ENCODE peak calls at places on chromosomes 16 and 17, in ten cellular contexts. F is ovary, I is heart right ventricle, X is A549, T is omental fat pad, A is RWPE1, R is vagina, W is fibroblast of pulmonary artery, H is heart left ventricle, P is pancreas. D is an unnamed sample.
A peak's percentile ranks its signal among the peaks of the same experiment; 100 is the strongest.

GRCh38 chr17:77755410-77755963 is 203.0 kb upstream of the TNRC6C start:
- DNase-seq in W (no peak), T (no peak), I (no peak), H (no peak), P (peak; percentile 30), F (no peak), R (no peak), X (no peak), A (no peak), D (no peak)

GRCh38 chr16:81904320-81904719 is 107.0 kb downstream of the SDR42E1 start:
- DNase-seq in A (no peak), R (no peak), W (no peak), I (no peak), T (no peak), P (no peak), F (no peak), X (no peak), H (no peak), D (no peak)

GRCh38 chr17:35132099-35132498 is 10.0 kb downstream of the NLE1 start:
- DNase-seq in P (no peak), W (no peak), X (no peak), H (no peak), I (no peak), F (no peak), R (no peak), A (no peak), T (no peak), D (no peak)

GRCh38 chr17:8728251-8728925 is 16.2 kb downstream of the CCDC42 start:
- DNase-seq in H (no peak), I (no peak), P (no peak), T (no peak), X (no peak), F (no peak), A (no peak), R (no peak), W (no peak), D (no peak)

GRCh38 chr17:68450391-68450790 is 6.9 kb downstream of the WIPI1 start:
- DNase-seq in H (no peak), T (no peak), I (no peak), W (no peak), P (no peak), X (no peak), F (no peak), R (no peak), A (no peak), D (no peak)

GRCh38 chr17:16106161-16106891 is 106.7 kb downstream of the TTC19 start:
- DNase-seq in T (no peak), H (no peak), F (peak; percentile 28), W (peak; percentile 81), I (no peak), A (no peak), P (no peak), X (no peak), R (no peak), D (no peak)

GRCh38 chr17:60156746-60157145 is 7.0 kb downstream of the CA4 start:
- DNase-seq in P (no peak), X (no peak), W (no peak), T (no peak), H (no peak), A (no peak), R (no peak), I (no peak), F (no peak), D (no peak)

GRCh38 chr16:87271256-87271655 is 45.9 kb downstream of the C16orf95 start:
- DNase-seq in T (no peak), W (no peak), H (no peak), R (no peak), F (no peak), P (no peak), I (no peak), A (no peak), X (no peak), D (no peak)

GRCh38 chr17:43608313-43608712 is 53.4 kb downstream of the MEOX1 start:
- DNase-seq in I (no peak), W (peak; percentile 26), X (no peak), H (no peak), A (no peak), P (no peak), T (no peak), F (no peak), R (no peak), D (no peak)

GRCh38 chr16:48535831-48536599 is 74.0 kb downstream of the N4BP1 start:
- DNase-seq in P (no peak), H (peak; percentile 72), X (no peak), T (no peak), I (peak; percentile 75), W (peak; percentile 74), F (peak; percentile 66), R (peak; percentile 90), A (peak; percentile 26), D (peak; percentile 77)

GRCh38 chr16:23679274-23679985 is 741 bp downstream of the PLK1 start:
- DNase-seq in R (no peak), P (no peak), I (no peak), X (peak; percentile 80), H (no peak), A (peak; percentile 73), T (no peak), W (peak; percentile 42), F (no peak), D (peak; percentile 44)

GRCh38 chr17:45147102-45147580 is 1.1 kb upstream of the HEXIM1 start:
- DNase-seq in P (peak; percentile 69), I (peak; percentile 54), T (no peak), R (peak; percentile 96), W (no peak), A (no peak), H (peak; percentile 82), F (no peak), X (peak; percentile 66), D (peak; percentile 68)

GRCh38 chr17:7440113-7440822 is 956 bp downstream of the FGF11 start:
- DNase-seq in H (peak; percentile 67), R (no peak), X (peak; percentile 55), A (no peak), P (peak; percentile 88), F (peak; percentile 60), I (peak; percentile 67), W (no peak), T (peak; percentile 57), D (peak; percentile 72)

DNA sequence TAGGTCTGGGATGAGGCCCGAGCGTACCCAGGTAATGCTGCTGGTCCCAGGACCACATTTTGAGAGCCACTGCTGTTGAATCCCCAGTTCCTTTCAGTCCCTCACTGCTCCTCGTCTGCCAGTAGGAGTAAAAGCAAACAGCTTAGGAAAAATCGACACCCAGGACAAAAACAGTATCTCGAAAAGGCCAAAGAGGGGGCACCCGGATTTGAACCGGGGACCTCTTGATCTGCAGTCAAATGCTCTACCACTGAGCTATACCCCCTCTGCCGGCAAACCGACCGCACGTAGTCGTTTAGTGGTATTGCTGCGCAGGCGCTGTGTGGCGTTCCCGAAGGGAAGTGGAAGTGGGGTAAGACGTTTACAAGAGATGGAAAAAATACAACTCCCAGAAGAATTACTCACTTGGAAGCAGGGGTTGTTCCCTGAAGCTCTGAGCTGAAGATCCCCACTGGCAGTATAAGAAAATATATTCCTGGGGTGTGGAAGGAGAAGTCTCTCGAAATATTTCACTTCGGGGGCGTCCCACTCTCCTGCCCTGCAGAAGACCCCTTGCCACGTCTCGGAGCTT is 2.2 kb upstream of the PLXDC1 start:
- DNase-seq in T (peak; percentile 93), I (peak; percentile 92), W (peak; percentile 90), X (peak; percentile 94), H (peak; percentile 94), R (peak; percentile 99), A (peak; percentile 84), F (peak; percentile 92), P (peak; percentile 96), D (peak; percentile 80)
- TF ChIP-seq CTCF in T (peak; percentile 30), I (peak; percentile 18), W (peak; percentile 25), X (no peak), H (no peak), R (peak; percentile 35), A (no peak), F (no peak), P (no peak), D (peak; percentile 12)

GRCh38 chr17:58585554-58585953 is 71.1 kb upstream of the MTMR4 start:
- DNase-seq in P (no peak), A (no peak), F (no peak), H (no peak), R (no peak), W (no peak), I (no peak), T (no peak), X (no peak), D (no peak)

GRCh38 chr17:58590377-58590776 is 75.9 kb upstream of the MTMR4 start:
- DNase-seq in F (no peak), R (no peak), X (no peak), H (no peak), A (no peak), P (no peak), I (no peak), W (no peak), T (no peak), D (no peak)

GRCh38 chr17:58586009-58586408 is 71.6 kb upstream of the MTMR4 start:
- DNase-seq in A (no peak), R (no peak), H (no peak), I (no peak), P (no peak), T (no peak), F (no peak), W (no peak), X (no peak), D (no peak)

GRCh38 chr17:58591455-58591854 is 77.0 kb upstream of the MTMR4 start:
- DNase-seq in P (no peak), F (no peak), W (no peak), T (no peak), A (no peak), X (no peak), I (no peak), H (no peak), R (no peak), D (no peak)

GRCh38 chr17:58587713-58588117 is 73.3 kb upstream of the MTMR4 start:
- DNase-seq in P (peak; percentile 74), H (peak; percentile 43), A (peak; percentile 77), T (peak; percentile 25), R (no peak), I (peak; percentile 39), F (peak; percentile 13), X (peak; percentile 81), W (peak; percentile 50), D (peak; percentile 66)
- TF ChIP-seq CTCF in P (peak; percentile 89), H (peak; percentile 87), A (peak; percentile 97), T (peak; percentile 21), R (peak; percentile 79), I (peak; percentile 90), F (peak; percentile 42), X (peak; percentile 93), W (peak; percentile 98), D (peak; percentile 92)

DNA sequence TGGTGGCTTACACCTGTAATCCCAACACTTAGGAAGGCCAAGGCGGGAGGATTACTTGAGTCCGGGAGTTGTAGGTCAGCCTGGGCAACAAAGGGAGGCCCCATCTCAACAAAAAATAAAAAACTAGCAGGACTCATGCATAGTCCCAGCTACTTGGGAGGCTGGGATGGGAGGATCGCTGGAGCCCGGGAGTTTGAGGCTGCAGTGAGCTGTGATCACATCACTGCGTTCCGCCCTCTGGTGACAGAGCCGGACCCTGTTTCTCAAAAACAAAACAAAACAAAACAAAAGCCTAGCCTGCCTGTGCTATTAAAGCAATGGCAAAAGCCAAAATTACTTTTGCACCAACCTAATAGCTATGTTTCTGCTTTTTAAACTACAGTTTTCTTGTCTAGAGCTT is 1.5 kb downstream of the FCSK start:
- DNase-seq in X (no peak), I (no peak), R (no peak), T (no peak), A (no peak), F (no peak), W (no peak), P (no peak), H (no peak), D (no peak)
- TF ChIP-seq CTCF in X (peak; percentile 10), I (no peak), R (no peak), T (no peak), A (no peak), F (no peak), W (no peak), P (no peak), H (no peak), D (no peak)

GRCh38 chr17:37067555-37068111 is 118.9 kb downstream of the AATF start:
- DNase-seq in W (peak; percentile 78), I (peak; percentile 22), R (no peak), F (peak; percentile 43), A (peak; percentile 76), T (no peak), X (peak; percentile 91), P (peak; percentile 62), H (no peak), D (no peak)
- TF ChIP-seq CTCF in W (no peak), I (no peak), R (no peak), F (no peak), A (no peak), T (no peak), X (no peak), P (no peak), H (no peak), D (no peak)